ENCODE peak calls at places on chromosome 3, in five cellular contexts. One of them, this sample, is unnamed.

GRCh38 chr3:8324727-8325126 is 176.9 kb upstream of the LMCD1 start:
- DNase-seq in esophagus muscularis mucosa: no peak
- DNase-seq in breast epithelium: no peak
- DNase-seq in stomach: peak; percentile 48
- DNase-seq in transverse colon: peak; percentile 16
- DNase-seq in this sample: no peak

GRCh38 chr3:43932921-43933320 is 242.2 kb downstream of the ABHD5 start:
- DNase-seq in esophagus muscularis mucosa: peak; percentile 50
- DNase-seq in breast epithelium: no peak
- DNase-seq in stomach: no peak
- DNase-seq in transverse colon: no peak
- DNase-seq in this sample: no peak

GRCh38 chr3:168885028-168885427 is 778.5 kb downstream of the MECOM start:
- DNase-seq in esophagus muscularis mucosa: no peak
- DNase-seq in breast epithelium: no peak
- DNase-seq in stomach: no peak
- DNase-seq in transverse colon: no peak
- DNase-seq in this sample: no peak

GRCh38 chr3:128290484-128290883 is 137.2 kb downstream of the EEFSEC start:
- DNase-seq in esophagus muscularis mucosa: no peak
- DNase-seq in breast epithelium: no peak
- DNase-seq in stomach: no peak
- DNase-seq in transverse colon: no peak
- DNase-seq in this sample: no peak

GRCh38 chr3:78337801-78338211 is 1297.9 kb downstream of the ROBO2 start:
- DNase-seq in esophagus muscularis mucosa: no peak
- DNase-seq in breast epithelium: no peak
- DNase-seq in stomach: no peak
- DNase-seq in transverse colon: no peak
- DNase-seq in this sample: no peak

GRCh38 chr3:56547486-56547885 is 9.5 kb upstream of the CCDC66 start:
- DNase-seq in esophagus muscularis mucosa: no peak
- DNase-seq in breast epithelium: no peak
- DNase-seq in stomach: no peak
- DNase-seq in transverse colon: no peak
- DNase-seq in this sample: no peak

GRCh38 chr3:15055019-15055557 is 10.0 kb downstream of the MRPS25 start:
- DNase-seq in esophagus muscularis mucosa: no peak
- DNase-seq in breast epithelium: no peak
- DNase-seq in stomach: no peak
- DNase-seq in transverse colon: peak; percentile 17
- DNase-seq in this sample: no peak

GRCh38 chr3:37862219-37862711 is 585 bp downstream of the CTDSPL start:
- DNase-seq in esophagus muscularis mucosa: no peak
- DNase-seq in breast epithelium: no peak
- DNase-seq in stomach: peak; percentile 51
- DNase-seq in transverse colon: peak; percentile 55
- DNase-seq in this sample: no peak

GRCh38 chr3:5011555-5012256 is 32.5 kb downstream of the BHLHE40 start:
- DNase-seq in esophagus muscularis mucosa: no peak
- DNase-seq in breast epithelium: no peak
- DNase-seq in stomach: no peak
- DNase-seq in transverse colon: no peak
- DNase-seq in this sample: no peak

GRCh38 chr3:127450331-127450730 is 140.2 kb downstream of the TPRA1 start:
- DNase-seq in esophagus muscularis mucosa: no peak
- DNase-seq in breast epithelium: no peak
- DNase-seq in stomach: peak; percentile 11
- DNase-seq in transverse colon: peak; percentile 2
- DNase-seq in this sample: peak; percentile 40

GRCh38 chr3:152241142-152242067 is 27.3 kb upstream of the MBNL1 start:
- DNase-seq in esophagus muscularis mucosa: no peak
- DNase-seq in breast epithelium: no peak
- DNase-seq in stomach: no peak
- DNase-seq in transverse colon: no peak
- DNase-seq in this sample: no peak

GRCh38 chr3:80914854-80915253 is 846.6 kb downstream of the GBE1 start:
- DNase-seq in esophagus muscularis mucosa: no peak
- DNase-seq in breast epithelium: no peak
- DNase-seq in stomach: no peak
- DNase-seq in transverse colon: no peak
- DNase-seq in this sample: no peak

GRCh38 chr3:152682477-152682876 is 152.5 kb upstream of the P2RY1 start:
- DNase-seq in esophagus muscularis mucosa: no peak
- DNase-seq in breast epithelium: no peak
- DNase-seq in stomach: no peak
- DNase-seq in transverse colon: no peak
- DNase-seq in this sample: no peak

GRCh38 chr3:56724580-56725142 is 41.6 kb upstream of the TASOR start:
- DNase-seq in esophagus muscularis mucosa: no peak
- DNase-seq in breast epithelium: no peak
- DNase-seq in stomach: no peak
- DNase-seq in transverse colon: no peak
- DNase-seq in this sample: no peak

GRCh38 chr3:159761377-159761776 is 227.3 kb upstream of the IL12A start:
- DNase-seq in esophagus muscularis mucosa: no peak
- DNase-seq in breast epithelium: peak; percentile 70
- DNase-seq in stomach: peak; percentile 44
- DNase-seq in transverse colon: peak; percentile 38
- DNase-seq in this sample: no peak

GRCh38 chr3:16060358-16060852 is 114.1 kb upstream of the GALNT15 start:
- DNase-seq in esophagus muscularis mucosa: peak; percentile 94
- DNase-seq in breast epithelium: peak; percentile 75
- DNase-seq in stomach: no peak
- DNase-seq in transverse colon: peak; percentile 30
- DNase-seq in this sample: peak; percentile 90

GRCh38 chr3:154178172-154178571 is 57.0 kb downstream of the ARHGEF26 start:
- DNase-seq in esophagus muscularis mucosa: no peak
- DNase-seq in breast epithelium: no peak
- DNase-seq in stomach: no peak
- DNase-seq in transverse colon: no peak
- DNase-seq in this sample: no peak

GRCh38 chr3:33729993-33730392 is 11.9 kb upstream of the CLASP2 start:
- DNase-seq in esophagus muscularis mucosa: no peak
- DNase-seq in breast epithelium: no peak
- DNase-seq in stomach: no peak
- DNase-seq in transverse colon: peak; percentile 12
- DNase-seq in this sample: no peak
- H3K27ac ChIP-seq in esophagus muscularis mucosa: no peak overlapping the region
- H3K27ac ChIP-seq in breast epithelium: no peak overlapping the region
- H3K27ac ChIP-seq in stomach: no peak overlapping the region
- H3K27ac ChIP-seq in transverse colon: no peak overlapping the region
- H3K27ac ChIP-seq in this sample: no peak overlapping the region

GRCh38 chr3:190366145-190366544 is 21.8 kb upstream of the CLDN16 start:
- DNase-seq in esophagus muscularis mucosa: no peak
- DNase-seq in breast epithelium: no peak
- DNase-seq in stomach: no peak
- DNase-seq in transverse colon: no peak
- DNase-seq in this sample: no peak
- TF ChIP-seq POLR2AphosphoS5 in esophagus muscularis mucosa: no peak
- TF ChIP-seq POLR2AphosphoS5 in breast epithelium: no peak
- TF ChIP-seq POLR2AphosphoS5 in stomach: no peak
- TF ChIP-seq POLR2AphosphoS5 in transverse colon: no peak
- TF ChIP-seq POLR2AphosphoS5 in this sample: no peak

GRCh38 chr3:129794319-129795201 is 99.0 kb downstream of the TMCC1 start:
- DNase-seq in esophagus muscularis mucosa: no peak
- DNase-seq in breast epithelium: peak; percentile 65
- DNase-seq in stomach: peak; percentile 58
- DNase-seq in transverse colon: peak; percentile 61
- DNase-seq in this sample: peak; percentile 80
- H3K27ac ChIP-seq in esophagus muscularis mucosa: peak overlapping the region; percentile 23
- H3K27ac ChIP-seq in breast epithelium: peak overlapping the region; percentile 83
- H3K27ac ChIP-seq in stomach: peak overlapping the region; percentile 57
- H3K27ac ChIP-seq in transverse colon: peak overlapping the region; percentile 47
- H3K27ac ChIP-seq in this sample: peak overlapping the region; percentile 83

GRCh38 chr3:123068227-123069020 is 1.6 kb downstream of the PDIA5 start:
- DNase-seq in esophagus muscularis mucosa: no peak
- DNase-seq in breast epithelium: no peak
- DNase-seq in stomach: peak; percentile 49
- DNase-seq in transverse colon: no peak
- DNase-seq in this sample: no peak

GRCh38 chr3:123066599-123066895 is 278 bp upstream of the PDIA5 start:
- DNase-seq in esophagus muscularis mucosa: no peak
- DNase-seq in breast epithelium: no peak
- DNase-seq in stomach: no peak
- DNase-seq in transverse colon: no peak
- DNase-seq in this sample: no peak

GRCh38 chr3:123069021-123069381 is 2.2 kb downstream of the PDIA5 start:
- DNase-seq in esophagus muscularis mucosa: no peak
- DNase-seq in breast epithelium: no peak
- DNase-seq in stomach: peak; percentile 78
- DNase-seq in transverse colon: no peak
- DNase-seq in this sample: no peak

GRCh38 chr3:123067689-123068226 is 933 bp downstream of the PDIA5 start:
- DNase-seq in esophagus muscularis mucosa: no peak
- DNase-seq in breast epithelium: no peak
- DNase-seq in stomach: no peak
- DNase-seq in transverse colon: no peak
- DNase-seq in this sample: no peak

GRCh38 chr3:123066896-123067688 is at the start of gene PDIA5:
- DNase-seq in esophagus muscularis mucosa: peak; percentile 97
- DNase-seq in breast epithelium: peak; percentile 76
- DNase-seq in stomach: peak; percentile 93
- DNase-seq in transverse colon: peak; percentile 92
- DNase-seq in this sample: peak; percentile 93
- TF ChIP-seq POLR2AphosphoS5 in esophagus muscularis mucosa: peak; percentile 90
- TF ChIP-seq POLR2AphosphoS5 in breast epithelium: no peak
- TF ChIP-seq POLR2AphosphoS5 in stomach: peak; percentile 96
- TF ChIP-seq POLR2AphosphoS5 in transverse colon: peak; percentile 93
- TF ChIP-seq POLR2AphosphoS5 in this sample: no peak

GRCh38 chr3:10742031-10742671 is 73.9 kb upstream of the SLC6A11 start:
- DNase-seq in esophagus muscularis mucosa: no peak
- DNase-seq in breast epithelium: no peak
- DNase-seq in stomach: no peak
- DNase-seq in transverse colon: no peak
- DNase-seq in this sample: no peak
- H3K27ac ChIP-seq in esophagus muscularis mucosa: no peak overlapping the region
- H3K27ac ChIP-seq in breast epithelium: no peak overlapping the region
- H3K27ac ChIP-seq in stomach: no peak overlapping the region
- H3K27ac ChIP-seq in transverse colon: no peak overlapping the region
- H3K27ac ChIP-seq in this sample: no peak overlapping the region

GRCh38 chr3:101642441-101642840 is 34.5 kb downstream of the ZBTB11 start:
- DNase-seq in esophagus muscularis mucosa: peak; percentile 19
- DNase-seq in breast epithelium: no peak
- DNase-seq in stomach: no peak
- DNase-seq in transverse colon: no peak
- DNase-seq in this sample: no peak
- TF ChIP-seq POLR2AphosphoS5 in esophagus muscularis mucosa: no peak
- TF ChIP-seq POLR2AphosphoS5 in breast epithelium: no peak
- TF ChIP-seq POLR2AphosphoS5 in stomach: no peak
- TF ChIP-seq POLR2AphosphoS5 in transverse colon: no peak
- TF ChIP-seq POLR2AphosphoS5 in this sample: no peak

GRCh38 chr3:172659246-172660002 is 51.4 kb downstream of the NCEH1 start:
- DNase-seq in esophagus muscularis mucosa: peak; percentile 72
- DNase-seq in breast epithelium: no peak
- DNase-seq in stomach: no peak
- DNase-seq in transverse colon: no peak
- DNase-seq in this sample: no peak
- H3K27ac ChIP-seq in esophagus muscularis mucosa: no peak overlapping the region
- H3K27ac ChIP-seq in breast epithelium: no peak overlapping the region
- H3K27ac ChIP-seq in stomach: no peak overlapping the region
- H3K27ac ChIP-seq in transverse colon: no peak overlapping the region
- H3K27ac ChIP-seq in this sample: no peak overlapping the region

This sample was measured in suprapubic skin.